ENCODE peak calls at places on chromosomes 3 and 15, in eight cellular contexts. C, J, B, S, Z, G, A and Q are unnamed samples.

GRCh38 chr3:172107403-172107802 is 68.0 kb downstream of the FNDC3B start:
- DNase-seq in C (no peak), J (no peak), B (no peak), S (no peak), Z (no peak), G (no peak), A (peak), Q (no peak)

GRCh38 chr15:31039961-31040360 is 48.5 kb upstream of the MTMR10 start:
- DNase-seq in C (no peak), J (no peak), B (no peak), S (no peak), Z (no peak), G (no peak), A (no peak), Q (no peak)

GRCh38 chr15:98933376-98933775 is 74.2 kb downstream of the PGPEP1L start:
- DNase-seq in C (no peak), J (no peak), B (no peak), S (no peak), Z (no peak), G (no peak), A (no peak), Q (no peak)

GRCh38 chr3:112894258-112894657 is 47.6 kb upstream of the CD200R1L start:
- DNase-seq in C (peak), J (peak), B (peak), S (no peak), Z (no peak), G (peak), A (no peak), Q (no peak)

GRCh38 chr15:67059127-67059553 is 6.3 kb upstream of the SMAD3 start:
- DNase-seq in C (no peak), J (no peak), B (no peak), S (no peak), Z (no peak), G (no peak), A (no peak), Q (no peak)

GRCh38 chr3:10723991-10724390 is 92.0 kb upstream of the SLC6A11 start:
- DNase-seq in C (no peak), J (no peak), B (no peak), S (no peak), Z (no peak), G (no peak), A (no peak), Q (no peak)

GRCh38 chr3:58217209-58217811 is 6.5 kb upstream of the DNASE1L3 start:
- DNase-seq in C (peak), J (no peak), B (peak), S (peak), Z (peak), G (no peak), A (peak), Q (peak)

GRCh38 chr15:80596521-80596976 is 98.6 kb upstream of the ABHD17C start:
- DNase-seq in C (no peak), J (no peak), B (peak), S (no peak), Z (no peak), G (no peak), A (no peak), Q (no peak)

GRCh38 chr3:111244760-111245159 is 173.1 kb downstream of the NECTIN3 start:
- DNase-seq in C (no peak), J (no peak), B (no peak), S (no peak), Z (no peak), G (no peak), A (no peak), Q (no peak)

GRCh38 chr3:34508732-34509131 is 710.3 kb downstream of the PDCD6IP start:
- DNase-seq in C (no peak), J (no peak), B (no peak), S (no peak), Z (no peak), G (no peak), A (no peak), Q (no peak)

GRCh38 chr15:65259367-65259781 is 27.3 kb downstream of the PARP16 start:
- DNase-seq in C (peak), J (no peak), B (no peak), S (peak), Z (no peak), G (no peak), A (no peak), Q (no peak)

GRCh38 chr3:197878427-197878826 is 71.6 kb upstream of the RPL35A start:
- DNase-seq in C (no peak), J (no peak), B (no peak), S (no peak), Z (no peak), G (no peak), A (no peak), Q (no peak)

GRCh38 chr3:149001727-149002126 is 10.4 kb downstream of the GYG1 start:
- DNase-seq in C (no peak), J (no peak), B (no peak), S (no peak), Z (no peak), G (no peak), A (no peak), Q (no peak)

GRCh38 chr3:114498779-114499370 is 205.0 kb downstream of the TIGIT start:
- DNase-seq in C (peak), J (peak), B (peak), S (peak), Z (no peak), G (no peak), A (no peak), Q (no peak)

GRCh38 chr3:98734311-98734710 is 28.8 kb upstream of the ST3GAL6 start:
- DNase-seq in C (no peak), J (no peak), B (no peak), S (no peak), Z (no peak), G (no peak), A (no peak), Q (no peak)

GRCh38 chr3:113169876-113170452 is 41.4 kb upstream of the BOC start:
- DNase-seq in C (no peak), J (no peak), B (no peak), S (no peak), Z (no peak), G (no peak), A (no peak), Q (no peak)

GRCh38 chr15:68608206-68608843 is 29.5 kb downstream of the CORO2B start:
- DNase-seq in C (peak), J (no peak), B (no peak), S (peak), Z (no peak), G (no peak), A (no peak), Q (no peak)

GRCh38 chr3:117873236-117873635 is 1161.4 kb downstream of the IGSF11 start:
- DNase-seq in C (peak), J (no peak), B (no peak), S (peak), Z (peak), G (no peak), A (no peak), Q (no peak)

GRCh38 chr3:100087203-100087602 is 27.1 kb downstream of the FILIP1L start:
- DNase-seq in C (peak), J (peak), B (no peak), S (no peak), Z (no peak), G (no peak), A (no peak), Q (no peak)

GRCh38 chr3:32946973-32947372 is 4.5 kb upstream of the CCR4 start:
- DNase-seq in C (no peak), J (no peak), B (no peak), S (no peak), Z (no peak), G (no peak), A (no peak), Q (no peak)

GRCh38 chr3:177836671-177837070 is 639.4 kb upstream of the TBL1XR1 start:
- DNase-seq in C (peak), J (no peak), B (peak), S (no peak), Z (no peak), G (no peak), A (no peak), Q (no peak)

GRCh38 chr3:194727435-194728128 is 41.9 kb downstream of the FAM43A start:
- DNase-seq in C (no peak), J (no peak), B (no peak), S (no peak), Z (no peak), G (peak), A (no peak), Q (no peak)

GRCh38 chr3:4218426-4219226 is 84.5 kb upstream of the SETMAR start:
- DNase-seq in C (no peak), J (no peak), B (peak), S (no peak), Z (no peak), G (no peak), A (no peak), Q (no peak)

GRCh38 chr3:124281453-124282316 is 289.8 kb upstream of the ROPN1 start:
- DNase-seq in C (peak), J (no peak), B (peak), S (no peak), Z (no peak), G (no peak), A (no peak), Q (no peak)

GRCh38 chr3:40073310-40074007 is 236.0 kb upstream of the EIF1B start:
- DNase-seq in C (no peak), J (no peak), B (peak), S (no peak), Z (no peak), G (no peak), A (no peak), Q (no peak)

GRCh38 chr3:62109534-62109933 is 263.8 kb downstream of the FEZF2 start:
- DNase-seq in C (peak), J (peak), B (peak), S (peak), Z (no peak), G (peak), A (peak), Q (no peak)

GRCh38 chr15:19987389-19988048 is 554.1 kb downstream of the GOLGA6L6 start:
- DNase-seq in C (no peak), J (no peak), B (peak), S (no peak), Z (no peak), G (no peak), A (peak), Q (no peak)

GRCh38 chr3:55042591-55042990 is 114.7 kb upstream of the LRTM1 start:
- DNase-seq in C (peak), J (no peak), B (no peak), S (no peak), Z (no peak), G (no peak), A (no peak), Q (no peak)

GRCh38 chr3:171181907-171182690 is 155.6 kb upstream of the SLC2A2 start:
- DNase-seq in C (peak), J (no peak), B (no peak), S (no peak), Z (no peak), G (no peak), A (no peak), Q (no peak)

GRCh38 chr3:127894461-127894860 is 20.6 kb upstream of the KBTBD12 start:
- DNase-seq in C (no peak), J (no peak), B (no peak), S (no peak), Z (no peak), G (no peak), A (no peak), Q (no peak)

GRCh38 chr3:168186293-168186983 is 90.7 kb upstream of the GOLIM4 start:
- DNase-seq in C (no peak), J (no peak), B (no peak), S (no peak), Z (no peak), G (no peak), A (no peak), Q (no peak)

GRCh38 chr3:55911256-55911655 is 424.1 kb upstream of the WNT5A start:
- DNase-seq in C (no peak), J (no peak), B (no peak), S (no peak), Z (no peak), G (no peak), A (no peak), Q (no peak)

GRCh38 chr3:163056874-163057497 is 1560.4 kb downstream of the OTOL1 start:
- DNase-seq in C (peak), J (no peak), B (peak), S (no peak), Z (no peak), G (peak), A (peak), Q (no peak)
- TF ChIP-seq CTCF in C (peak), J (peak), B (peak), S (peak), Z (peak), G (peak), A (peak), Q (peak)

GRCh38 chr15:40222146-40222545 is 16.7 kb upstream of the PAK6 start:
- DNase-seq in C (no peak), J (no peak), B (no peak), S (no peak), Z (no peak), G (no peak), A (no peak), Q (no peak)

GRCh38 chr15:40219801-40220200 is 19.1 kb upstream of the PAK6 start:
- DNase-seq in C (no peak), J (no peak), B (no peak), S (no peak), Z (no peak), G (no peak), A (no peak), Q (no peak)

DNA sequence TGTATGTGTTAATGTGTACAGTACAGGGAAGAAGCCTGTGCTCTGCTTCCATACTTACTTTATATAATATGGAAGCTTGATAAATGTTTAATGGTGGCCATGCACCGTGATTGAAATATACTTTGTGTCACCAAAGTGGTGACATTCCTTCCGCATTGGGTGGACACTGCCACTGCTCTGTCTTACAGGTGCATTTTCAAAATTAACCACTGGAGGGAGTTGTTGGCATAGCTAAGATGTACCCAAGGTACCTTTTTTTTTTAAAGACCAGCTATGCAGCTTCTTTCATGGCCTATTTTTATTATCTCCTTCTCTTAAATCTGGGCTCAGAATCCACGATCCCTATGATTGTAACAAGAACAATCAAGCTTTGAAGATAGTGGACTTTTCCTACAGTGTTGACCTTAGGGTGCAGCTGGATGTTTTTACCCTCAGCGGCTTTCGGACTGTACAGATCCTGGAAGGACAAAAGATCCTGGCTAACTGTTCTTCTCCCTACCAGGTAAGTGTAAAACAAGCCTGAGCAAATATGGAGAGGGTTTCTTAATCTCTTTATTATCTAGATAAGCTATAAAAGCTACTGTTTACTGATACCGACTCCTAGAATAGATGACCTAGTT is 21.6 kb upstream of the PAK6 start:
- DNase-seq in C (peak), J (no peak), B (peak), S (no peak), Z (no peak), G (peak), A (peak), Q (no peak)
- TF ChIP-seq CTCF in C (peak), J (peak), B (peak), S (peak), Z (peak), G (peak), A (peak), Q (peak)

GRCh38 chr3:45832691-45833090 is 9.2 kb downstream of the LZTFL1 start:
- DNase-seq in C (peak), J (no peak), B (peak), S (no peak), Z (no peak), G (no peak), A (no peak), Q (no peak)
- TF ChIP-seq CTCF in C (peak), J (peak), B (peak), S (peak), Z (no peak), G (peak), A (peak), Q (peak)

DNA sequence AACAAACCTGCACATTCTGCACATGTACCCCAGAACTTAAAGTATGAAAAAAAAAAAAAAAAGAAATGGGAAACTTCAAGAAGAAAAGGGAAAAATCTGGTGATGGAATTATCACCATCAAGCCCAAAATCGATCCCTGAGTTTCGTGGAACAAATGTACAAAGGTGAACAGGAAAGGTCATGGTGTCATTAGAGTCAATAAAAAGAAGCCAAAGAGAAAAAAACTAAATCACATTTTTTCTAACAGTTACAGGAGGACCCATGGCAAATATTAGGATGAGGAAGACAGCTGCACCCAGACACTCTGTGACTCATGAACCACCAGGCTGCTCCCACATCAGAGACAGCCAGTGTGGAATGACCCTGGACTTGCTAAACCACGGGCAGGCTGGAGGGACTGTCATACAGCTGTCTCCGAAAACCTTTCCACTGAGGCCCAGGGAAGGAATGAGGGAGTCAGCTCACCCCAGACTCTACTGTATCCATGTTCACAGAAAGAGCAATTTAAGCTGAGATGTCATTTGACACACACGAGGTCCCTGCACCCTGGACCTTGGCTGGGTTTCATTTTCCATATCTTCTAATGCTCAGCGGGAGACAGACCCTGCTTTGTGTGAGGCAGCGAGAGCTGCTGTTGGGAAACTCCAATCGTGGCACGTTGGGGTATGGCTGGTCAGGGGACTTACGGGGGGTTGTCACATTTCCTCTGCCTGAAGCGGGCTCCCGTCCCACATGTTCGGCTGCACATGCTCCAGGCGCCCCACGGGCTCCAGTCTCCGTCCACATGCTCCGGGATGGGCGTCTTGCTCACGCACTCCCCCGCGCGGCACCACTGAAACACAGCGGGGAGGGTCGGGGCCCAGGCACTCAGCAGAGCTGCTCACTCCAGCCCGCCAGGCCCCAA is 210.2 kb downstream of the ADAMTS17 start:
- DNase-seq in C (no peak), J (no peak), B (no peak), S (peak), Z (no peak), G (no peak), A (no peak), Q (no peak)
- TF ChIP-seq CTCF in C (no peak), J (peak), B (no peak), S (peak), Z (no peak), G (peak), A (no peak), Q (peak)

DNA sequence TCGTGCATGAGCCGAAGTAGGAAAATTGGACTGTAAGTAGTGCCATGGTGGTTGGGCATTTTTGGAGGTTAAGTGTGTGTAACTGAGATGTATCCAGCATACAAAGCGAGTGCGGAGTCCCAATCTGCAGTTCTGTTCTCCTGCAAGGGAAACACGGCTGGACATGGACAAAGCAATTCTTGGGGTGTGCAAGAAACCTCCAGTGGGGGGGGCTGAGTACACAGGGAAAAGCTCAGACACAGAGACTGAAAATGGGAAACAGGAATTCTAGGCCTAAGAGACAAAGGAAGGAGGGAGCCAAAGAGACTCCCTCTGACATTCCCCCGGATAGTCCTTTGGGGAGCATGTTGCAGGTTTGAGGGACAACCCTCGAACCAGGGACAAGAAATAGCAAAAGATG is 83.2 kb upstream of the PLSCR4 start:
- DNase-seq in C (peak), J (no peak), B (peak), S (peak), Z (no peak), G (no peak), A (no peak), Q (no peak)
- TF ChIP-seq CTCF in C (peak), J (no peak), B (peak), S (peak), Z (no peak), G (peak), A (no peak), Q (no peak)

GRCh38 chr3:159652452-159652851 is 336.2 kb upstream of the IL12A start:
- DNase-seq in C (no peak), J (no peak), B (no peak), S (no peak), Z (no peak), G (no peak), A (no peak), Q (no peak)
- TF ChIP-seq CTCF in C (no peak), J (no peak), B (no peak), S (no peak), Z (no peak), G (no peak), A (no peak), Q (no peak)